ENCODE peak calls at places on chromosomes 13 and 19, in eight cellular contexts. One of them, this sample, is unnamed.

GRCh38 chr19:1944088-1944915 is 3.3 kb downstream of the CSNK1G2 start:
- DNase-seq in NCI-H345: no peak
- DNase-seq in uterus: no peak
- DNase-seq in foreskin fibroblast: no peak
- DNase-seq in stimulated activated CD4-positive, alpha-beta T cell treated with anti-CD3 and anti-CD28 coated beads, Interleukin-2, amount 100 ng/mL, for 48 hours: no peak
- DNase-seq in progenitor cell of endocrine pancreas: no peak
- DNase-seq in lower lobe of right lung: peak; percentile 67
- DNase-seq in activated T-cell treated with anti-CD3 and anti-CD28 coated beads, Interleukin-2, amount 50 U/mL, for 72 hours: no peak
- DNase-seq in this sample: no peak

GRCh38 chr19:55667006-55667381 is 8.0 kb upstream of the EPN1 start:
- DNase-seq in uterus: no peak
- DNase-seq in lower lobe of right lung: no peak
- DNase-seq in foreskin fibroblast: no peak
- DNase-seq in stimulated activated CD4-positive, alpha-beta T cell treated with anti-CD3 and anti-CD28 coated beads, Interleukin-2, amount 100 ng/mL, for 48 hours: no peak
- DNase-seq in progenitor cell of endocrine pancreas: no peak
- DNase-seq in NCI-H345: no peak
- DNase-seq in activated T-cell treated with anti-CD3 and anti-CD28 coated beads, Interleukin-2, amount 50 U/mL, for 72 hours: no peak
- DNase-seq in this sample: no peak

GRCh38 chr19:35248310-35249145 is at the start of gene LSR:
- DNase-seq in NCI-H345: peak; percentile 100
- DNase-seq in lower lobe of right lung: peak; percentile 92
- DNase-seq in stimulated activated CD4-positive, alpha-beta T cell treated with anti-CD3 and anti-CD28 coated beads, Interleukin-2, amount 100 ng/mL, for 48 hours: peak; percentile 49
- DNase-seq in progenitor cell of endocrine pancreas: peak; percentile 85
- DNase-seq in uterus: no peak
- DNase-seq in activated T-cell treated with anti-CD3 and anti-CD28 coated beads, Interleukin-2, amount 50 U/mL, for 72 hours: peak; percentile 86
- DNase-seq in foreskin fibroblast: no peak
- DNase-seq in this sample: no peak

GRCh38 chr13:40799508-40799907 is 10.1 kb downstream of the SLC25A15 start:
- DNase-seq in foreskin fibroblast: no peak
- DNase-seq in progenitor cell of endocrine pancreas: no peak
- DNase-seq in NCI-H345: no peak
- DNase-seq in stimulated activated CD4-positive, alpha-beta T cell treated with anti-CD3 and anti-CD28 coated beads, Interleukin-2, amount 100 ng/mL, for 48 hours: no peak
- DNase-seq in activated T-cell treated with anti-CD3 and anti-CD28 coated beads, Interleukin-2, amount 50 U/mL, for 72 hours: no peak
- DNase-seq in uterus: no peak
- DNase-seq in lower lobe of right lung: no peak
- DNase-seq in this sample: no peak

GRCh38 chr13:29111446-29111845 is 291.3 kb downstream of the MTUS2 start:
- DNase-seq in NCI-H345: no peak
- DNase-seq in activated T-cell treated with anti-CD3 and anti-CD28 coated beads, Interleukin-2, amount 50 U/mL, for 72 hours: no peak
- DNase-seq in uterus: no peak
- DNase-seq in lower lobe of right lung: no peak
- DNase-seq in foreskin fibroblast: no peak
- DNase-seq in progenitor cell of endocrine pancreas: no peak
- DNase-seq in stimulated activated CD4-positive, alpha-beta T cell treated with anti-CD3 and anti-CD28 coated beads, Interleukin-2, amount 100 ng/mL, for 48 hours: no peak
- DNase-seq in this sample: no peak

GRCh38 chr13:43127103-43127817 is 103.9 kb downstream of the DNAJC15 start:
- DNase-seq in uterus: no peak
- DNase-seq in NCI-H345: no peak
- DNase-seq in progenitor cell of endocrine pancreas: no peak
- DNase-seq in activated T-cell treated with anti-CD3 and anti-CD28 coated beads, Interleukin-2, amount 50 U/mL, for 72 hours: no peak
- DNase-seq in foreskin fibroblast: no peak
- DNase-seq in stimulated activated CD4-positive, alpha-beta T cell treated with anti-CD3 and anti-CD28 coated beads, Interleukin-2, amount 100 ng/mL, for 48 hours: no peak
- DNase-seq in lower lobe of right lung: no peak
- DNase-seq in this sample: no peak

GRCh38 chr13:32638739-32639138 is 52.5 kb downstream of the PDS5B start:
- DNase-seq in foreskin fibroblast: no peak
- DNase-seq in uterus: no peak
- DNase-seq in progenitor cell of endocrine pancreas: no peak
- DNase-seq in stimulated activated CD4-positive, alpha-beta T cell treated with anti-CD3 and anti-CD28 coated beads, Interleukin-2, amount 100 ng/mL, for 48 hours: no peak
- DNase-seq in activated T-cell treated with anti-CD3 and anti-CD28 coated beads, Interleukin-2, amount 50 U/mL, for 72 hours: no peak
- DNase-seq in lower lobe of right lung: no peak
- DNase-seq in NCI-H345: no peak
- DNase-seq in this sample: no peak

GRCh38 chr19:53076984-53077383 is 26.2 kb downstream of the ZNF160 start:
- DNase-seq in foreskin fibroblast: peak; percentile 21
- DNase-seq in lower lobe of right lung: no peak
- DNase-seq in stimulated activated CD4-positive, alpha-beta T cell treated with anti-CD3 and anti-CD28 coated beads, Interleukin-2, amount 100 ng/mL, for 48 hours: no peak
- DNase-seq in uterus: peak; percentile 32
- DNase-seq in NCI-H345: no peak
- DNase-seq in activated T-cell treated with anti-CD3 and anti-CD28 coated beads, Interleukin-2, amount 50 U/mL, for 72 hours: peak; percentile 10
- DNase-seq in progenitor cell of endocrine pancreas: peak; percentile 50
- DNase-seq in this sample: no peak

GRCh38 chr13:92833071-92833470 is 393.5 kb upstream of the GPC6 start:
- DNase-seq in activated T-cell treated with anti-CD3 and anti-CD28 coated beads, Interleukin-2, amount 50 U/mL, for 72 hours: no peak
- DNase-seq in progenitor cell of endocrine pancreas: no peak
- DNase-seq in NCI-H345: peak; percentile 58
- DNase-seq in foreskin fibroblast: peak; percentile 3
- DNase-seq in lower lobe of right lung: no peak
- DNase-seq in uterus: no peak
- DNase-seq in stimulated activated CD4-positive, alpha-beta T cell treated with anti-CD3 and anti-CD28 coated beads, Interleukin-2, amount 100 ng/mL, for 48 hours: no peak
- DNase-seq in this sample: no peak

This sample was measured in coronary artery.